ENCODE peak calls at places on chromosome 21, in seven cellular contexts. One of them, this sample, is unnamed.

GRCh38 chr21:41976611-41977010 is 22.8 kb upstream of the C2CD2 start:
- DNase-seq in mucosa of descending colon: no peak
- DNase-seq in brain microvascular endothelial cell: no peak
- DNase-seq in stimulated activated CD4-positive, alpha-beta T cell treated with anti-CD3 and anti-CD28 coated beads, Interleukin-4, amount 100 ng/mL, for 1 hour: no peak
- DNase-seq in DMS79: no peak
- DNase-seq in amniotic epithelial cell: no peak
- DNase-seq in hepatic stellate cell: no peak
- DNase-seq in this sample: peak

GRCh38 chr21:44650973-44651675 is 3.3 kb downstream of the KRTAP12-4 start:
- DNase-seq in mucosa of descending colon: no peak
- DNase-seq in brain microvascular endothelial cell: no peak
- DNase-seq in stimulated activated CD4-positive, alpha-beta T cell treated with anti-CD3 and anti-CD28 coated beads, Interleukin-4, amount 100 ng/mL, for 1 hour: no peak
- DNase-seq in DMS79: no peak
- DNase-seq in amniotic epithelial cell: no peak
- DNase-seq in hepatic stellate cell: no peak
- DNase-seq in this sample: no peak

GRCh38 chr21:17343055-17343454 is 169.8 kb upstream of the CXADR start:
- DNase-seq in mucosa of descending colon: no peak
- DNase-seq in brain microvascular endothelial cell: peak
- DNase-seq in stimulated activated CD4-positive, alpha-beta T cell treated with anti-CD3 and anti-CD28 coated beads, Interleukin-4, amount 100 ng/mL, for 1 hour: no peak
- DNase-seq in DMS79: no peak
- DNase-seq in amniotic epithelial cell: peak
- DNase-seq in hepatic stellate cell: no peak
- DNase-seq in this sample: no peak

GRCh38 chr21:26909972-26910371 is 56.9 kb downstream of the ADAMTS5 start:
- DNase-seq in mucosa of descending colon: no peak
- DNase-seq in brain microvascular endothelial cell: peak
- DNase-seq in stimulated activated CD4-positive, alpha-beta T cell treated with anti-CD3 and anti-CD28 coated beads, Interleukin-4, amount 100 ng/mL, for 1 hour: no peak
- DNase-seq in DMS79: no peak
- DNase-seq in amniotic epithelial cell: peak
- DNase-seq in hepatic stellate cell: no peak
- DNase-seq in this sample: no peak

GRCh38 chr21:45817345-45817744 is 164.2 kb upstream of the COL6A1 start:
- DNase-seq in mucosa of descending colon: no peak
- DNase-seq in brain microvascular endothelial cell: no peak
- DNase-seq in stimulated activated CD4-positive, alpha-beta T cell treated with anti-CD3 and anti-CD28 coated beads, Interleukin-4, amount 100 ng/mL, for 1 hour: no peak
- DNase-seq in DMS79: no peak
- DNase-seq in amniotic epithelial cell: no peak
- DNase-seq in hepatic stellate cell: no peak
- DNase-seq in this sample: no peak

GRCh38 chr21:42010507-42011493 is 640 bp upstream of the ZBTB21 start:
- DNase-seq in mucosa of descending colon: peak
- DNase-seq in brain microvascular endothelial cell: no peak
- DNase-seq in stimulated activated CD4-positive, alpha-beta T cell treated with anti-CD3 and anti-CD28 coated beads, Interleukin-4, amount 100 ng/mL, for 1 hour: peak
- DNase-seq in DMS79: peak
- DNase-seq in amniotic epithelial cell: no peak
- DNase-seq in hepatic stellate cell: peak
- DNase-seq in this sample: peak

GRCh38 chr21:34743831-34744230 is 75.0 kb downstream of the CLIC6 start:
- DNase-seq in mucosa of descending colon: peak
- DNase-seq in brain microvascular endothelial cell: peak
- DNase-seq in stimulated activated CD4-positive, alpha-beta T cell treated with anti-CD3 and anti-CD28 coated beads, Interleukin-4, amount 100 ng/mL, for 1 hour: no peak
- DNase-seq in DMS79: no peak
- DNase-seq in amniotic epithelial cell: peak
- DNase-seq in hepatic stellate cell: peak
- DNase-seq in this sample: no peak

GRCh38 chr21:28632718-28633408 is 359.8 kb downstream of the LTN1 start:
- DNase-seq in mucosa of descending colon: no peak
- DNase-seq in brain microvascular endothelial cell: peak
- DNase-seq in stimulated activated CD4-positive, alpha-beta T cell treated with anti-CD3 and anti-CD28 coated beads, Interleukin-4, amount 100 ng/mL, for 1 hour: no peak
- DNase-seq in DMS79: no peak
- DNase-seq in amniotic epithelial cell: peak
- DNase-seq in hepatic stellate cell: peak
- DNase-seq in this sample: no peak

GRCh38 chr21:31922881-31923280 is 50.1 kb downstream of the HUNK start:
- DNase-seq in mucosa of descending colon: no peak
- DNase-seq in brain microvascular endothelial cell: no peak
- DNase-seq in stimulated activated CD4-positive, alpha-beta T cell treated with anti-CD3 and anti-CD28 coated beads, Interleukin-4, amount 100 ng/mL, for 1 hour: no peak
- DNase-seq in DMS79: no peak
- DNase-seq in amniotic epithelial cell: no peak
- DNase-seq in hepatic stellate cell: no peak
- DNase-seq in this sample: no peak

GRCh38 chr21:25858328-25858727 is 123.6 kb downstream of the GABPA start:
- DNase-seq in mucosa of descending colon: no peak
- DNase-seq in brain microvascular endothelial cell: no peak
- DNase-seq in stimulated activated CD4-positive, alpha-beta T cell treated with anti-CD3 and anti-CD28 coated beads, Interleukin-4, amount 100 ng/mL, for 1 hour: no peak
- DNase-seq in DMS79: no peak
- DNase-seq in amniotic epithelial cell: no peak
- DNase-seq in hepatic stellate cell: no peak
- DNase-seq in this sample: no peak

GRCh38 chr21:44866780-44867179 is 6.7 kb downstream of the PTTG1IP start:
- DNase-seq in mucosa of descending colon: no peak
- DNase-seq in brain microvascular endothelial cell: peak
- DNase-seq in stimulated activated CD4-positive, alpha-beta T cell treated with anti-CD3 and anti-CD28 coated beads, Interleukin-4, amount 100 ng/mL, for 1 hour: no peak
- DNase-seq in DMS79: no peak
- DNase-seq in amniotic epithelial cell: peak
- DNase-seq in hepatic stellate cell: no peak
- DNase-seq in this sample: peak

GRCh38 chr21:44551290-44552015 is at the start of gene KRTAP10-2:
- DNase-seq in mucosa of descending colon: no peak
- DNase-seq in brain microvascular endothelial cell: no peak
- DNase-seq in stimulated activated CD4-positive, alpha-beta T cell treated with anti-CD3 and anti-CD28 coated beads, Interleukin-4, amount 100 ng/mL, for 1 hour: no peak
- DNase-seq in DMS79: no peak
- DNase-seq in amniotic epithelial cell: no peak
- DNase-seq in hepatic stellate cell: no peak
- DNase-seq in this sample: peak

GRCh38 chr21:20779321-20779720 is 218.9 kb upstream of the NCAM2 start:
- DNase-seq in mucosa of descending colon: no peak
- DNase-seq in brain microvascular endothelial cell: no peak
- DNase-seq in stimulated activated CD4-positive, alpha-beta T cell treated with anti-CD3 and anti-CD28 coated beads, Interleukin-4, amount 100 ng/mL, for 1 hour: no peak
- DNase-seq in DMS79: no peak
- DNase-seq in amniotic epithelial cell: no peak
- DNase-seq in hepatic stellate cell: no peak
- DNase-seq in this sample: no peak

GRCh38 chr21:44931137-44931500 is 8.7 kb upstream of the SLX9 start:
- DNase-seq in mucosa of descending colon: peak
- DNase-seq in brain microvascular endothelial cell: no peak
- DNase-seq in stimulated activated CD4-positive, alpha-beta T cell treated with anti-CD3 and anti-CD28 coated beads, Interleukin-4, amount 100 ng/mL, for 1 hour: no peak
- DNase-seq in DMS79: no peak
- DNase-seq in amniotic epithelial cell: no peak
- DNase-seq in hepatic stellate cell: peak
- DNase-seq in this sample: peak

GRCh38 chr21:25733859-25734653 is 648 bp downstream of the ATP5PF start:
- DNase-seq in mucosa of descending colon: no peak
- DNase-seq in brain microvascular endothelial cell: peak
- DNase-seq in stimulated activated CD4-positive, alpha-beta T cell treated with anti-CD3 and anti-CD28 coated beads, Interleukin-4, amount 100 ng/mL, for 1 hour: peak
- DNase-seq in DMS79: no peak
- DNase-seq in amniotic epithelial cell: peak
- DNase-seq in hepatic stellate cell: peak
- DNase-seq in this sample: no peak

GRCh38 chr21:44872568-44873355 is 728 bp downstream of the PTTG1IP start:
- DNase-seq in mucosa of descending colon: peak
- DNase-seq in brain microvascular endothelial cell: peak
- DNase-seq in stimulated activated CD4-positive, alpha-beta T cell treated with anti-CD3 and anti-CD28 coated beads, Interleukin-4, amount 100 ng/mL, for 1 hour: no peak
- DNase-seq in DMS79: no peak
- DNase-seq in amniotic epithelial cell: no peak
- DNase-seq in hepatic stellate cell: peak
- DNase-seq in this sample: peak

GRCh38 chr21:44263221-44263671 is 1.5 kb upstream of the DNMT3L start:
- DNase-seq in mucosa of descending colon: peak
- DNase-seq in brain microvascular endothelial cell: no peak
- DNase-seq in stimulated activated CD4-positive, alpha-beta T cell treated with anti-CD3 and anti-CD28 coated beads, Interleukin-4, amount 100 ng/mL, for 1 hour: no peak
- DNase-seq in DMS79: no peak
- DNase-seq in amniotic epithelial cell: no peak
- DNase-seq in hepatic stellate cell: no peak
- DNase-seq in this sample: no peak

GRCh38 chr21:46124926-46125845 is 27.3 kb downstream of the COL6A2 start:
- DNase-seq in mucosa of descending colon: peak
- DNase-seq in brain microvascular endothelial cell: no peak
- DNase-seq in stimulated activated CD4-positive, alpha-beta T cell treated with anti-CD3 and anti-CD28 coated beads, Interleukin-4, amount 100 ng/mL, for 1 hour: no peak
- DNase-seq in DMS79: no peak
- DNase-seq in amniotic epithelial cell: no peak
- DNase-seq in hepatic stellate cell: no peak
- DNase-seq in this sample: peak

GRCh38 chr21:44434936-44435635 is 20.2 kb upstream of the LRRC3 start:
- DNase-seq in mucosa of descending colon: peak
- DNase-seq in brain microvascular endothelial cell: no peak
- DNase-seq in stimulated activated CD4-positive, alpha-beta T cell treated with anti-CD3 and anti-CD28 coated beads, Interleukin-4, amount 100 ng/mL, for 1 hour: no peak
- DNase-seq in DMS79: no peak
- DNase-seq in amniotic epithelial cell: no peak
- DNase-seq in hepatic stellate cell: no peak
- DNase-seq in this sample: peak

GRCh38 chr21:35202431-35202830 is 153.3 kb upstream of the RUNX1 start:
- DNase-seq in mucosa of descending colon: no peak
- DNase-seq in brain microvascular endothelial cell: no peak
- DNase-seq in stimulated activated CD4-positive, alpha-beta T cell treated with anti-CD3 and anti-CD28 coated beads, Interleukin-4, amount 100 ng/mL, for 1 hour: no peak
- DNase-seq in DMS79: no peak
- DNase-seq in amniotic epithelial cell: peak
- DNase-seq in hepatic stellate cell: no peak
- DNase-seq in this sample: no peak

GRCh38 chr21:34351786-34352241 is 12.0 kb upstream of the KCNE2 start:
- DNase-seq in mucosa of descending colon: no peak
- DNase-seq in brain microvascular endothelial cell: peak
- DNase-seq in stimulated activated CD4-positive, alpha-beta T cell treated with anti-CD3 and anti-CD28 coated beads, Interleukin-4, amount 100 ng/mL, for 1 hour: peak
- DNase-seq in DMS79: peak
- DNase-seq in amniotic epithelial cell: peak
- DNase-seq in hepatic stellate cell: peak
- DNase-seq in this sample: peak

GRCh38 chr21:27388835-27389234 is 421.9 kb upstream of the ADAMTS5 start:
- DNase-seq in mucosa of descending colon: no peak
- DNase-seq in brain microvascular endothelial cell: no peak
- DNase-seq in stimulated activated CD4-positive, alpha-beta T cell treated with anti-CD3 and anti-CD28 coated beads, Interleukin-4, amount 100 ng/mL, for 1 hour: no peak
- DNase-seq in DMS79: no peak
- DNase-seq in amniotic epithelial cell: no peak
- DNase-seq in hepatic stellate cell: no peak
- DNase-seq in this sample: no peak

GRCh38 chr21:34132905-34133304 is 59.5 kb downstream of the MRPS6 start:
- DNase-seq in mucosa of descending colon: no peak
- DNase-seq in brain microvascular endothelial cell: no peak
- DNase-seq in stimulated activated CD4-positive, alpha-beta T cell treated with anti-CD3 and anti-CD28 coated beads, Interleukin-4, amount 100 ng/mL, for 1 hour: no peak
- DNase-seq in DMS79: no peak
- DNase-seq in amniotic epithelial cell: no peak
- DNase-seq in hepatic stellate cell: no peak
- DNase-seq in this sample: no peak

GRCh38 chr21:27023186-27023585 is 56.3 kb upstream of the ADAMTS5 start:
- DNase-seq in mucosa of descending colon: no peak
- DNase-seq in brain microvascular endothelial cell: no peak
- DNase-seq in stimulated activated CD4-positive, alpha-beta T cell treated with anti-CD3 and anti-CD28 coated beads, Interleukin-4, amount 100 ng/mL, for 1 hour: no peak
- DNase-seq in DMS79: no peak
- DNase-seq in amniotic epithelial cell: peak
- DNase-seq in hepatic stellate cell: no peak
- DNase-seq in this sample: no peak

GRCh38 chr21:44425307-44425894 is 29.9 kb upstream of the LRRC3 start:
- DNase-seq in mucosa of descending colon: no peak
- DNase-seq in brain microvascular endothelial cell: no peak
- DNase-seq in stimulated activated CD4-positive, alpha-beta T cell treated with anti-CD3 and anti-CD28 coated beads, Interleukin-4, amount 100 ng/mL, for 1 hour: no peak
- DNase-seq in DMS79: no peak
- DNase-seq in amniotic epithelial cell: no peak
- DNase-seq in hepatic stellate cell: no peak
- DNase-seq in this sample: peak

GRCh38 chr21:43992121-43992520 is 20.0 kb upstream of the TRAPPC10 start:
- DNase-seq in mucosa of descending colon: peak
- DNase-seq in brain microvascular endothelial cell: no peak
- DNase-seq in stimulated activated CD4-positive, alpha-beta T cell treated with anti-CD3 and anti-CD28 coated beads, Interleukin-4, amount 100 ng/mL, for 1 hour: no peak
- DNase-seq in DMS79: no peak
- DNase-seq in amniotic epithelial cell: no peak
- DNase-seq in hepatic stellate cell: no peak
- DNase-seq in this sample: peak

GRCh38 chr21:43020177-43020576 is 45.8 kb downstream of the PKNOX1 start:
- DNase-seq in mucosa of descending colon: no peak
- DNase-seq in brain microvascular endothelial cell: no peak
- DNase-seq in stimulated activated CD4-positive, alpha-beta T cell treated with anti-CD3 and anti-CD28 coated beads, Interleukin-4, amount 100 ng/mL, for 1 hour: no peak
- DNase-seq in DMS79: no peak
- DNase-seq in amniotic epithelial cell: no peak
- DNase-seq in hepatic stellate cell: no peak
- DNase-seq in this sample: no peak

GRCh38 chr21:45839274-45839673 is 142.3 kb upstream of the COL6A1 start:
- DNase-seq in mucosa of descending colon: no peak
- DNase-seq in brain microvascular endothelial cell: no peak
- DNase-seq in stimulated activated CD4-positive, alpha-beta T cell treated with anti-CD3 and anti-CD28 coated beads, Interleukin-4, amount 100 ng/mL, for 1 hour: no peak
- DNase-seq in DMS79: no peak
- DNase-seq in amniotic epithelial cell: no peak
- DNase-seq in hepatic stellate cell: no peak
- DNase-seq in this sample: no peak

GRCh38 chr21:37673801-37674575 is 242.3 kb downstream of the KCNJ6 start:
- DNase-seq in mucosa of descending colon: no peak
- DNase-seq in brain microvascular endothelial cell: no peak
- DNase-seq in stimulated activated CD4-positive, alpha-beta T cell treated with anti-CD3 and anti-CD28 coated beads, Interleukin-4, amount 100 ng/mL, for 1 hour: no peak
- DNase-seq in DMS79: no peak
- DNase-seq in amniotic epithelial cell: no peak
- DNase-seq in hepatic stellate cell: no peak
- DNase-seq in this sample: no peak

GRCh38 chr21:41024341-41025056 is 143.5 kb upstream of the BACE2 start:
- DNase-seq in mucosa of descending colon: no peak
- DNase-seq in brain microvascular endothelial cell: no peak
- DNase-seq in stimulated activated CD4-positive, alpha-beta T cell treated with anti-CD3 and anti-CD28 coated beads, Interleukin-4, amount 100 ng/mL, for 1 hour: no peak
- DNase-seq in DMS79: no peak
- DNase-seq in amniotic epithelial cell: no peak
- DNase-seq in hepatic stellate cell: no peak
- DNase-seq in this sample: no peak

GRCh38 chr21:41678944-41679343 is 87.9 kb downstream of the RIPK4 start:
- DNase-seq in mucosa of descending colon: peak
- DNase-seq in brain microvascular endothelial cell: peak
- DNase-seq in stimulated activated CD4-positive, alpha-beta T cell treated with anti-CD3 and anti-CD28 coated beads, Interleukin-4, amount 100 ng/mL, for 1 hour: no peak
- DNase-seq in DMS79: peak
- DNase-seq in amniotic epithelial cell: peak
- DNase-seq in hepatic stellate cell: peak
- DNase-seq in this sample: peak

GRCh38 chr21:38448619-38449186 is 49.6 kb downstream of the ERG start:
- DNase-seq in mucosa of descending colon: no peak
- DNase-seq in brain microvascular endothelial cell: no peak
- DNase-seq in stimulated activated CD4-positive, alpha-beta T cell treated with anti-CD3 and anti-CD28 coated beads, Interleukin-4, amount 100 ng/mL, for 1 hour: no peak
- DNase-seq in DMS79: no peak
- DNase-seq in amniotic epithelial cell: no peak
- DNase-seq in hepatic stellate cell: no peak
- DNase-seq in this sample: no peak

GRCh38 chr21:36730291-36731281 is 31.7 kb downstream of the SIM2 start:
- DNase-seq in mucosa of descending colon: no peak
- DNase-seq in brain microvascular endothelial cell: no peak
- DNase-seq in stimulated activated CD4-positive, alpha-beta T cell treated with anti-CD3 and anti-CD28 coated beads, Interleukin-4, amount 100 ng/mL, for 1 hour: no peak
- DNase-seq in DMS79: no peak
- DNase-seq in amniotic epithelial cell: no peak
- DNase-seq in hepatic stellate cell: no peak
- DNase-seq in this sample: peak

This sample was measured in Peyer's patch.